ENCODE peak calls at places on chromosome 11, in nine cellular contexts. W is stimulated activated CD4-positive, alpha-beta T cell treated with anti-CD3 and anti-CD28 coated beads, Interleukin-2, amount 100 ng/mL, for 24 hours; B is heart right ventricle; K is Caco-2; I is mucosa of descending colon; T is Peyer's patch; A is GM03348; C is stomach; H is Kasumi-1. R is an unnamed sample.

GRCh38 chr11:134498326-134499139 is 86.5 kb upstream of the B3GAT1 start:
- DNase-seq in W (no peak), B (no peak), K (peak), I (peak), T (peak), A (no peak), C (peak), H (no peak), R (no peak)

GRCh38 chr11:76617553-76618265 is 52.8 kb downstream of the LRRC32 start:
- DNase-seq in W (no peak), B (no peak), K (no peak), I (no peak), T (no peak), A (peak), C (no peak), H (no peak), R (no peak)

GRCh38 chr11:117820071-117820470 is 4.5 kb downstream of the FXYD2 start:
- DNase-seq in W (no peak), B (no peak), K (no peak), I (peak), T (peak), A (no peak), C (no peak), H (no peak), R (no peak)

GRCh38 chr11:23155503-23155902 is 295.2 kb upstream of the CCDC179 start:
- DNase-seq in W (no peak), B (no peak), K (no peak), I (no peak), T (no peak), A (no peak), C (no peak), H (no peak), R (no peak)

GRCh38 chr11:60170566-60170965 is 12.3 kb downstream of the MS4A6A start:
- DNase-seq in W (no peak), B (no peak), K (no peak), I (no peak), T (no peak), A (no peak), C (no peak), H (no peak), R (no peak)

GRCh38 chr11:82995276-82995675 is 76.4 kb downstream of the RAB30 start:
- DNase-seq in W (no peak), B (no peak), K (no peak), I (no peak), T (no peak), A (no peak), C (no peak), H (no peak), R (no peak)

GRCh38 chr11:6618117-6619020 is 853 bp downstream of the TPP1 start:
- DNase-seq in W (peak), B (peak), K (no peak), I (peak), T (peak), A (peak), C (peak), H (peak), R (no peak)

GRCh38 chr11:61354208-61354607 is 7.5 kb downstream of the CYB561A3 start:
- DNase-seq in W (no peak), B (no peak), K (no peak), I (no peak), T (no peak), A (no peak), C (no peak), H (no peak), R (no peak)